ENCODE peak calls at places on chromosomes 11 and 22, in seven cellular contexts. A is bronchial epithelial cell, C is uterus, U is foreskin fibroblast, R is heart left ventricle, H is neural progenitor cell, E is IMR-90. F is an unnamed sample.

GRCh38 chr11:105230586-105230985 is 91.0 kb upstream of the CARD18 start:
- DNase-seq in H (no peak), C (no peak), A (peak), R (no peak), E (no peak), U (no peak), F (no peak)

GRCh38 chr11:21426931-21427330 is 757.5 kb downstream of the NELL1 start:
- DNase-seq in E (no peak), H (no peak), C (no peak), A (no peak), R (no peak), U (no peak), F (peak)

GRCh38 chr22:23888615-23889401 is 5.4 kb upstream of the MIF start:
- DNase-seq in C (no peak), R (no peak), U (peak), H (peak), A (no peak), E (peak), F (no peak)

GRCh38 chr11:35138949-35139881 is at the start of gene CD44:
- DNase-seq in U (peak), E (peak), A (peak), R (peak), H (peak), C (peak), F (peak)

GRCh38 chr11:623349-623869 is 1.3 kb downstream of the CDHR5 start:
- DNase-seq in E (no peak), C (no peak), H (no peak), R (no peak), A (no peak), U (no peak), F (no peak)

GRCh38 chr11:23311986-23312940 is 452.0 kb upstream of the CCDC179 start:
- DNase-seq in C (no peak), U (peak), E (peak), A (peak), R (no peak), H (peak), F (no peak)

GRCh38 chr11:70834984-70835560 is 417.3 kb downstream of the SHANK2 start:
- DNase-seq in U (no peak), E (no peak), H (no peak), R (peak), A (no peak), C (no peak), F (no peak)

GRCh38 chr11:113908107-113908506 is 3.5 kb downstream of the HTR3B start:
- DNase-seq in A (no peak), C (no peak), H (no peak), U (no peak), R (no peak), E (no peak), F (no peak)

GRCh38 chr11:30984442-30984816 is 385.1 kb downstream of the DCDC1 start:
- DNase-seq in R (no peak), C (no peak), E (peak), A (peak), H (no peak), U (no peak), F (no peak)

GRCh38 chr22:42388130-42388797 is 43.9 kb downstream of the NFAM1 start:
- DNase-seq in E (peak), H (peak), U (no peak), C (no peak), A (peak), R (no peak), F (peak)

GRCh38 chr11:74141274-74141695 is 29.5 kb downstream of the C2CD3 start:
- DNase-seq in A (peak), R (no peak), U (no peak), H (peak), E (no peak), C (no peak), F (no peak)

GRCh38 chr11:117583063-117583801 is 213.8 kb downstream of the DSCAML1 start:
- DNase-seq in U (no peak), H (peak), A (no peak), E (no peak), C (no peak), R (no peak), F (peak)

GRCh38 chr22:24503137-24503850 is 8.2 kb downstream of the UPB1 start:
- DNase-seq in E (peak), H (peak), U (peak), R (peak), C (no peak), A (peak), F (peak)

GRCh38 chr11:107780136-107780535 is 68.3 kb upstream of the SLN start:
- DNase-seq in H (no peak), C (no peak), A (no peak), E (no peak), U (no peak), R (no peak), F (no peak)

GRCh38 chr11:34620820-34621792 is at the start of gene EHF:
- DNase-seq in E (no peak), C (no peak), H (no peak), A (peak), U (no peak), R (no peak), F (no peak)

GRCh38 chr11:93571612-93572011 is 28.4 kb upstream of the SMCO4 start:
- DNase-seq in U (no peak), H (no peak), A (no peak), C (no peak), E (no peak), R (no peak), F (no peak)

GRCh38 chr11:101617735-101618332 is 34.0 kb upstream of the TRPC6 start:
- DNase-seq in E (peak), H (peak), R (no peak), A (peak), C (no peak), U (peak), F (no peak)

GRCh38 chr11:101618691-101619090 is 34.9 kb upstream of the TRPC6 start:
- DNase-seq in E (peak), C (no peak), U (peak), A (peak), H (no peak), R (no peak), F (no peak)

DNA sequence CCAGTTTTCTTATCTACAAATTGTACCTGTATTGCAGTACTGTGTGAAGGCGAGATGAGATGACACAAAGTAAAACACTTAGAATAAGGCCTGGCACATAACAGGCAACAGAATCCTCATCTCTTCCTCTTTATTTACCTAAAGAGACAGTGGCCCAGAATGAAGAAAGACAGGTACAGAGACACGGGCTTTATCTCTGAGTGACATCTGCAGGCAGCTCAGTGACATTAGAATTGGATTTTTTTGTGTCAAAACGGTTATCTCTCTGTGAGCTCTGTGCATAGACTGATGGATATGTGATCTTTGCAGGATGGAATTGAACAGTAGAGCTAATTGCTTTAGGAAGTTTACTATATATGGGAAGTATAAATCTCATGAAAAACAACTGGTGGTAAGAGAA is 36.2 kb upstream of the TRPC6 start:
- DNase-seq in A (no peak), U (no peak), H (no peak), E (no peak), C (no peak), R (no peak), F (no peak)
- TF ChIP-seq CTCF in A (no peak), U (no peak), H (no peak), E (no peak), C (no peak), R (no peak), F (no peak)

DNA sequence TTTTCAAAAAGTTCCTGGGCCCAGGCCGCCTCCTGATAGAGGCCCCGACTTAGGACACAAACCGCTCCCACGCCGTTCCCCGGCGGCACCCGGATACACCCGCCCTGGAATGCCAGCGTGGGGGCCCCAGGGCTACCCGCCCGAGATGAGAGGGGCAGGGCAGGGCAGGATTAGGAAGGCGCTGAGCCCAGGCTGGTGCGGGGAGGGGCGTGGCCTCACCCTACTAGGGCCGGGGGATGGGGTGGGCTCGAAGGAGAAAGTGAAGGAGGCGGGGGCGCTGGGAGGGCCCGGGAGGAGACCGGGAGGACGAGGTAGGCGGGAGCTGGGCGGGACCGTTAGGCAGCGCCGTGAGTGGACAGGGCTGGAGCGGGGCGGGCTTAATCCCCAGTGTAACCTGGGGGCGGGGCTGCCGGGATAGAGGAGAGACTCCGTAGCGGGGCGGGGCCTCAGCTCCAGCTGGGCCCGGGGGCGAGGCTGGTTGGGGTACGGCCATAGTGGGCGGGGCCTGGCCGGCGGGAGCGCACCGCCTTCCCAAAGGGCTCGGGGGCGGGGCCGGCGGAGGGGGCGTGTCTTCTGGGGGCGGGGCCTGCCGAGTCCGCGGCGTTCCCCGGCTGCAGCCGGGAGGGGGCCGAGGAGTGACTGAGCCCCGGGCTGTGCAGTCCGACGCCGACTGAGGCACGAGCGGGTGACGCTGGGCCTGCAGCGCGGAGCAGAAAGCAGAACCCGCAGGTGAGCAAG is at the start of gene CD82:
- DNase-seq in A (peak), E (peak), C (peak), R (peak), U (peak), H (peak), F (peak)
- TF ChIP-seq CTCF in A (peak), E (peak), C (peak), R (peak), U (no peak), H (peak), F (peak)

GRCh38 chr22:36741204-36741793 is 34.6 kb downstream of the IFT27 start:
- DNase-seq in R (no peak), E (no peak), A (peak), C (no peak), H (peak), U (no peak), F (peak)

GRCh38 chr22:36743591-36744412 is 32.1 kb downstream of the IFT27 start:
- DNase-seq in E (no peak), H (no peak), R (no peak), A (no peak), U (no peak), C (no peak), F (no peak)

GRCh38 chr22:36740716-36741115 is 35.2 kb downstream of the IFT27 start:
- DNase-seq in A (no peak), U (no peak), E (no peak), H (no peak), R (no peak), C (no peak), F (no peak)

GRCh38 chr22:36743011-36743410 is 32.9 kb downstream of the IFT27 start:
- DNase-seq in E (no peak), U (no peak), C (no peak), R (no peak), A (no peak), H (no peak), F (no peak)

DNA sequence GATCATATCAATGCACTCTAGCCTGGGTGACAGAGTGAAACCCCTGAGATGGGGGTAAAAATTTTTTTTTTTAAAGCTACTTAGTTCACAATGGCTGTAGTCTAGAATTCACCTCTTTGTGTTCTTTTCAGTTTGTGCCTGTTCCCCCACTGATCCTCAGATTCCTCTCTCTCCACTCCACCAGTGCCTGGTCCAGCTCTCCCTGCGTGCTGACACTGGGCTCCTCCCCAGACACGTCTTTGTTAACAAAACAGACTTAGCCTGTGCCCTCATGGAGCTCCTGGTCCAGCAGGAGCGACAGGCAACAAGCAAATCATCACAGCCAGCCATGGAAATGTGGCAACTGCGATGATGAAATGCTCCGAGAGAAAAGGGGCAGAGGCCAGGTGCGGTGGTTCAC is 34.0 kb downstream of the IFT27 start:
- DNase-seq in H (no peak), E (no peak), C (no peak), R (no peak), U (no peak), A (no peak), F (no peak)
- TF ChIP-seq CTCF in H (no peak), E (no peak), C (no peak), R (no peak), U (no peak), A (no peak), F (no peak)

GRCh38 chr11:61510178-61510979 is 1.8 kb downstream of the LRRC10B start:
- DNase-seq in R (no peak), U (no peak), A (no peak), H (no peak), C (no peak), E (no peak), F (no peak)

GRCh38 chr11:61507962-61508824 is at the start of gene LRRC10B:
- DNase-seq in H (peak), A (no peak), E (no peak), R (no peak), C (no peak), U (no peak), F (peak)

GRCh38 chr11:61510980-61511373 is 2.4 kb downstream of the LRRC10B start:
- DNase-seq in A (no peak), R (no peak), H (no peak), U (no peak), C (no peak), E (no peak), F (no peak)

GRCh38 chr11:61511383-61511782 is 2.8 kb downstream of the LRRC10B start:
- DNase-seq in C (no peak), R (no peak), U (no peak), E (no peak), A (no peak), H (peak), F (no peak)

GRCh38 chr11:61509058-61510029 is 795 bp downstream of the LRRC10B start:
- DNase-seq in E (peak), C (no peak), R (peak), A (peak), H (peak), U (peak), F (peak)
- TF ChIP-seq CTCF in E (peak), C (no peak), R (peak), A (peak), H (peak), U (peak), F (peak)

F was measured in glutamatergic neuron.